ENCODE peak calls at places on chromosomes 6 and 20, in ten cellular contexts. B, I, M, O, N, H, Q, K, L and S are unnamed samples.

GRCh38 chr6:47135772-47136171 is 93.6 kb upstream of the ADGRF1 start:
- DNase-seq in B (no peak), I (no peak), M (no peak), O (peak), N (no peak), H (no peak), Q (no peak), K (peak), L (no peak), S (no peak)

GRCh38 chr6:71332012-71332411 is 43.4 kb downstream of the OGFRL1 start:
- DNase-seq in B (no peak), I (no peak), M (no peak), O (no peak), N (no peak), H (no peak), Q (no peak), K (no peak), L (no peak), S (no peak)

GRCh38 chr6:28537509-28538140 is 11.9 kb downstream of the GPX5 start:
- DNase-seq in B (no peak), I (no peak), M (no peak), O (no peak), N (no peak), H (peak), Q (no peak), K (no peak), L (no peak), S (no peak)

GRCh38 chr6:56534680-56535419 is 107.8 kb downstream of the DST start:
- DNase-seq in B (no peak), I (no peak), M (no peak), O (no peak), N (no peak), H (no peak), Q (no peak), K (no peak), L (no peak), S (no peak)

GRCh38 chr6:91299544-91300491 is 712.9 kb upstream of the MAP3K7 start:
- DNase-seq in B (no peak), I (no peak), M (no peak), O (no peak), N (no peak), H (no peak), Q (no peak), K (no peak), L (peak), S (no peak)

GRCh38 chr6:11848852-11849731 is 70.5 kb upstream of the ADTRP start:
- DNase-seq in B (no peak), I (no peak), M (no peak), O (no peak), N (no peak), H (no peak), Q (no peak), K (no peak), L (no peak), S (peak)

GRCh38 chr6:28982476-28983266 is 22.4 kb downstream of the ZNF311 start:
- DNase-seq in B (no peak), I (no peak), M (no peak), O (peak), N (no peak), H (peak), Q (no peak), K (peak), L (no peak), S (peak)

GRCh38 chr20:63155266-63156165 is 60.4 kb downstream of the YTHDF1 start:
- DNase-seq in B (no peak), I (no peak), M (no peak), O (no peak), N (no peak), H (no peak), Q (peak), K (no peak), L (no peak), S (no peak)

GRCh38 chr20:49768204-49769124 is 44.2 kb upstream of the SLC9A8 start:
- DNase-seq in B (peak), I (peak), M (peak), O (peak), N (no peak), H (peak), Q (no peak), K (peak), L (peak), S (no peak)

GRCh38 chr6:146470091-146470770 is 73.4 kb upstream of the RAB32 start:
- DNase-seq in B (no peak), I (no peak), M (no peak), O (no peak), N (no peak), H (no peak), Q (no peak), K (no peak), L (no peak), S (no peak)

GRCh38 chr6:26126394-26127221 is 39.4 kb downstream of the HFE start:
- DNase-seq in B (no peak), I (no peak), M (peak), O (no peak), N (no peak), H (no peak), Q (no peak), K (no peak), L (peak), S (no peak)

GRCh38 chr6:159982726-159983506 is 14.0 kb downstream of the IGF2R start:
- DNase-seq in B (no peak), I (no peak), M (no peak), O (no peak), N (no peak), H (no peak), Q (peak), K (no peak), L (no peak), S (peak)

GRCh38 chr20:15487030-15487429 is 1086.2 kb downstream of the KIF16B start:
- DNase-seq in B (no peak), I (no peak), M (no peak), O (no peak), N (no peak), H (no peak), Q (no peak), K (no peak), L (no peak), S (no peak)

GRCh38 chr20:38217791-38218565 is 42.6 kb downstream of the KIAA1755 start:
- DNase-seq in B (no peak), I (no peak), M (peak), O (peak), N (no peak), H (no peak), Q (peak), K (peak), L (no peak), S (no peak)

GRCh38 chr6:68634503-68635411 is at the start of gene ADGRB3:
- DNase-seq in B (peak), I (peak), M (peak), O (peak), N (no peak), H (no peak), Q (peak), K (peak), L (peak), S (peak)

GRCh38 chr6:42007753-42008528 is 42.4 kb upstream of the TAF8 start:
- DNase-seq in B (no peak), I (peak), M (no peak), O (no peak), N (no peak), H (no peak), Q (peak), K (no peak), L (no peak), S (no peak)

GRCh38 chr6:19804362-19805145 is 32.6 kb upstream of the ID4 start:
- DNase-seq in B (peak), I (peak), M (peak), O (peak), N (no peak), H (no peak), Q (peak), K (peak), L (peak), S (peak)

GRCh38 chr6:167652701-167653095 is 174.0 kb upstream of the AFDN start:
- DNase-seq in B (no peak), I (no peak), M (no peak), O (no peak), N (no peak), H (no peak), Q (peak), K (no peak), L (no peak), S (no peak)

GRCh38 chr6:1346101-1346500 is 34.2 kb downstream of the FOXQ1 start:
- DNase-seq in B (no peak), I (no peak), M (no peak), O (no peak), N (no peak), H (no peak), Q (no peak), K (no peak), L (no peak), S (no peak)

GRCh38 chr6:111105578-111105977 is 18.3 kb downstream of the SLC16A10 start:
- DNase-seq in B (peak), I (peak), M (peak), O (peak), N (no peak), H (no peak), Q (no peak), K (peak), L (peak), S (peak)

GRCh38 chr6:110352603-110353303 is 5.4 kb downstream of the METTL24 start:
- DNase-seq in B (no peak), I (no peak), M (no peak), O (no peak), N (no peak), H (no peak), Q (no peak), K (no peak), L (no peak), S (no peak)

GRCh38 chr6:2744206-2744771 is 6.4 kb downstream of the MYLK4 start:
- DNase-seq in B (no peak), I (no peak), M (peak), O (peak), N (no peak), H (no peak), Q (no peak), K (no peak), L (no peak), S (no peak)

GRCh38 chr6:51856508-51856907 is 230.9 kb downstream of the PKHD1 start:
- DNase-seq in B (no peak), I (no peak), M (no peak), O (no peak), N (no peak), H (no peak), Q (no peak), K (no peak), L (no peak), S (no peak)

GRCh38 chr6:39876826-39877225 is 57.4 kb downstream of the MOCS1 start:
- DNase-seq in B (no peak), I (no peak), M (no peak), O (no peak), N (no peak), H (no peak), Q (no peak), K (no peak), L (no peak), S (no peak)

GRCh38 chr20:36491901-36492617 is 49.3 kb upstream of the MYL9 start:
- DNase-seq in B (no peak), I (peak), M (no peak), O (no peak), N (no peak), H (no peak), Q (peak), K (no peak), L (no peak), S (no peak)

GRCh38 chr6:75126518-75126917 is 79.3 kb downstream of the COL12A1 start:
- DNase-seq in B (no peak), I (no peak), M (no peak), O (no peak), N (no peak), H (no peak), Q (no peak), K (no peak), L (no peak), S (no peak)

GRCh38 chr20:3980260-3981131 is 34.9 kb downstream of the RNF24 start:
- DNase-seq in B (no peak), I (no peak), M (no peak), O (peak), N (no peak), H (no peak), Q (no peak), K (peak), L (peak), S (peak)

GRCh38 chr20:47476452-47476851 is 25.2 kb upstream of the NCOA3 start:
- DNase-seq in B (no peak), I (no peak), M (no peak), O (no peak), N (no peak), H (no peak), Q (no peak), K (no peak), L (no peak), S (no peak)

GRCh38 chr6:148979006-148979901 is 232.4 kb downstream of the UST start:
- DNase-seq in B (no peak), I (no peak), M (no peak), O (no peak), N (no peak), H (no peak), Q (no peak), K (peak), L (no peak), S (no peak)

GRCh38 chr6:27205375-27206278 is 41.9 kb upstream of the PRSS16 start:
- DNase-seq in B (no peak), I (no peak), M (no peak), O (no peak), N (no peak), H (no peak), Q (no peak), K (no peak), L (no peak), S (no peak)

GRCh38 chr6:149134531-149134933 is 183.0 kb upstream of the TAB2 start:
- DNase-seq in B (no peak), I (no peak), M (no peak), O (no peak), N (no peak), H (no peak), Q (no peak), K (no peak), L (no peak), S (no peak)

GRCh38 chr6:105611606-105612005 is 208.7 kb upstream of the PREP start:
- DNase-seq in B (no peak), I (no peak), M (no peak), O (no peak), N (no peak), H (no peak), Q (no peak), K (no peak), L (no peak), S (no peak)

GRCh38 chr6:7479801-7480266 is 61.6 kb upstream of the DSP start:
- DNase-seq in B (peak), I (peak), M (peak), O (peak), N (peak), H (no peak), Q (no peak), K (no peak), L (no peak), S (no peak)
- TF ChIP-seq POLR2A in B (no peak), I (no peak), M (no peak), O (no peak), N (no peak), H (no peak), Q (no peak), K (no peak), L (no peak), S (no peak)

GRCh38 chr6:36441307-36441894 is 1.3 kb downstream of the PXT1 start:
- DNase-seq in B (peak), I (peak), M (peak), O (peak), N (peak), H (peak), Q (peak), K (peak), L (peak), S (peak)
- TF ChIP-seq POLR2A in B (no peak), I (no peak), M (peak), O (no peak), N (no peak), H (peak), Q (no peak), K (peak), L (peak), S (peak)

DNA sequence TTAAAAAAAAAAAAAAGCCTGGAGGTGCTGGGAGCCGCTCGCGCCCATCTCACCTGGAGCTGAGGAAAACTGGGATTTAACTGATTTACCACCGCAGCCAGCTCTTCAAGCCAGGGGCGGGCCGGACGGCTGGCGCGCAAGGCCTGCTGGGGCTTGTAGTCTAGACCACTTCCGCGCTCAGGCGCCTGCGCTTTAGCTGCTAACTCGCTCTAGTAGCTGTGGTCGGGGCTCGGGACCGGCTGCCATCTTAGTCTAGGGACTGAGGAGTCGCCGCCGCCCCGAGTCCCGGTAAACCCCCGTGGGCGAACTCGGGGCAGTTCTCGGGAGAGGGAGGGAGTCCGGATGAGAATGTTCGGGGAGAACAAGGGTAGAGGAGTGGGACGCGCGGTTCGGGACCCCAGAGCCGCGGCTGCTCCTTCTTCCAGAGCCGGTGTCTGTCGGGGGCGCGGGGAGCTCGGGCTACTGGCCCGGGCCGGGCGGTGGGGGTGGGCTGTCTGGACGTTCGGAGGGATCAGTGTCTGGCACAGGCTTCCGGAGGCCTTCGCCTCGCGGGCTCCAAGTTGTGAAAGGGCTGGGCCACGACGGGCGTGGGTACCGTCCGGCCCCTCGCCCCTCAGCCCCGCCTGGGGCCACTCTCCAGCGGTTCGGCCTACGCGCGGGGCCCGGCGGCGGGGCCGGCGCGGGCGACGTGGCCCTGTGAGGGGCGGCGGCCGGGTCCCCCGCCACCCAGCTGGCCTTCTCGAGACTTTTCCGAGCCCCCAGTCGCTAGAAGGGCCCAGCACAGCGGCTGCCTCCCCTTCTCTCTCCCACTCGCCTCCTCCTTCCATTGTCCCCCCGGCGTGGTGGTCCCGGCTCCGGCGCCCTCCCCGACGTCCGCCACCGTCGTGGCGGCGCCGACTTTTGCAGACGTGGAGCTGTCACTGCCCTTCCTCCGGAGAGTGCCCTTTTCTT is at the start of gene ITCH:
- DNase-seq in B (peak), I (peak), M (peak), O (peak), N (no peak), H (peak), Q (peak), K (peak), L (peak), S (peak)
- TF ChIP-seq POLR2A in B (peak), I (no peak), M (peak), O (peak), N (peak), H (peak), Q (peak), K (peak), L (peak), S (peak)

GRCh38 chr6:53301801-53302537 is 46.8 kb downstream of the ELOVL5 start:
- DNase-seq in B (no peak), I (no peak), M (no peak), O (no peak), N (no peak), H (no peak), Q (no peak), K (peak), L (no peak), S (no peak)

GRCh38 chr6:53300656-53301551 is 47.8 kb downstream of the ELOVL5 start:
- DNase-seq in B (no peak), I (peak), M (no peak), O (no peak), N (no peak), H (no peak), Q (peak), K (peak), L (no peak), S (peak)

GRCh38 chr6:53306819-53307347 is 41.9 kb downstream of the ELOVL5 start:
- DNase-seq in B (no peak), I (no peak), M (no peak), O (no peak), N (no peak), H (peak), Q (no peak), K (peak), L (no peak), S (no peak)

GRCh38 chr6:53299331-53299835 is 49.4 kb downstream of the ELOVL5 start:
- DNase-seq in B (no peak), I (no peak), M (no peak), O (no peak), N (no peak), H (no peak), Q (no peak), K (no peak), L (no peak), S (no peak)

GRCh38 chr6:53302678-53303360 is 45.9 kb downstream of the ELOVL5 start:
- DNase-seq in B (no peak), I (no peak), M (no peak), O (no peak), N (no peak), H (no peak), Q (no peak), K (peak), L (no peak), S (no peak)
- TF ChIP-seq POLR2A in B (no peak), I (no peak), M (no peak), O (no peak), N (no peak), H (no peak), Q (no peak), K (no peak), L (no peak), S (no peak)

GRCh38 chr6:32190054-32190945 is at the start of gene PBX2:
- DNase-seq in B (peak), I (peak), M (peak), O (peak), N (no peak), H (peak), Q (peak), K (peak), L (peak), S (peak)
- TF ChIP-seq POLR2A in B (peak), I (no peak), M (peak), O (peak), N (peak), H (peak), Q (peak), K (no peak), L (peak), S (peak)

GRCh38 chr6:84979541-84979940 is 215.1 kb upstream of the TBX18 start:
- DNase-seq in B (no peak), I (no peak), M (no peak), O (no peak), N (no peak), H (no peak), Q (no peak), K (no peak), L (no peak), S (no peak)
- TF ChIP-seq POLR2A in B (no peak), I (no peak), M (no peak), O (no peak), N (no peak), H (no peak), Q (no peak), K (no peak), L (no peak), S (no peak)

GRCh38 chr20:57671072-57671391 is 38.8 kb downstream of the PMEPA1 start:
- DNase-seq in B (no peak), I (no peak), M (no peak), O (no peak), N (no peak), H (no peak), Q (no peak), K (no peak), L (no peak), S (no peak)
- TF ChIP-seq POLR2A in B (no peak), I (no peak), M (no peak), O (no peak), N (no peak), H (no peak), Q (no peak), K (no peak), L (no peak), S (no peak)

GRCh38 chr6:17829905-17830304 is 123.2 kb upstream of the NUP153 start:
- DNase-seq in B (no peak), I (no peak), M (no peak), O (no peak), N (no peak), H (no peak), Q (no peak), K (no peak), L (no peak), S (no peak)

GRCh38 chr6:17828149-17828548 is 121.4 kb upstream of the NUP153 start:
- DNase-seq in B (no peak), I (no peak), M (no peak), O (no peak), N (no peak), H (no peak), Q (no peak), K (no peak), L (no peak), S (no peak)

GRCh38 chr6:17835784-17836183 is 129.1 kb upstream of the NUP153 start:
- DNase-seq in B (no peak), I (no peak), M (no peak), O (no peak), N (no peak), H (no peak), Q (no peak), K (no peak), L (no peak), S (no peak)

GRCh38 chr6:17826301-17826700 is 119.6 kb upstream of the NUP153 start:
- DNase-seq in B (no peak), I (no peak), M (no peak), O (no peak), N (no peak), H (no peak), Q (no peak), K (no peak), L (no peak), S (no peak)

GRCh38 chr6:17831135-17831534 is 124.4 kb upstream of the NUP153 start:
- DNase-seq in B (no peak), I (no peak), M (no peak), O (no peak), N (no peak), H (no peak), Q (no peak), K (no peak), L (no peak), S (no peak)
- TF ChIP-seq POLR2A in B (no peak), I (no peak), M (no peak), O (no peak), N (no peak), H (no peak), Q (no peak), K (no peak), L (no peak), S (no peak)

GRCh38 chr6:24774696-24775519 is at the start of gene GMNN:
- DNase-seq in B (peak), I (peak), M (peak), O (peak), N (no peak), H (peak), Q (peak), K (peak), L (peak), S (peak)
- TF ChIP-seq POLR2A in B (peak), I (no peak), M (peak), O (peak), N (no peak), H (peak), Q (peak), K (peak), L (peak), S (peak)